ENCODE peak calls at places on chromosomes 2 and 18, in six cellular contexts. P is iPS-NIHi11; C is M059J; N is NCI-H2171; I is CD8-positive, alpha-beta T cell; H is type B pancreatic cell. U is an unnamed sample.

GRCh38 chr2:27306657-27307544 is 1.3 kb downstream of the UCN start:
- DNase-seq in P (peak), C (no peak), N (peak), I (no peak), H (no peak), U (no peak)

GRCh38 chr2:120395686-120396518 is 50.0 kb downstream of the INHBB start:
- DNase-seq in P (peak), C (no peak), N (peak), I (no peak), H (peak), U (no peak)

GRCh38 chr18:13885009-13885408 is 30.3 kb downstream of the MC2R start:
- DNase-seq in P (no peak), C (no peak), N (no peak), I (no peak), H (no peak), U (no peak)

GRCh38 chr2:16218161-16218560 is 277.8 kb downstream of the MYCN start:
- DNase-seq in P (no peak), C (no peak), N (no peak), I (no peak), H (no peak), U (no peak)

GRCh38 chr2:100242891-100243670 is 79.2 kb downstream of the LONRF2 start:
- DNase-seq in P (peak), C (peak), N (no peak), I (peak), H (no peak), U (peak)

GRCh38 chr2:105827351-105828096 is 82.8 kb downstream of the NCK2 start:
- DNase-seq in P (no peak), C (no peak), N (no peak), I (no peak), H (no peak), U (no peak)

GRCh38 chr2:241161646-241162281 is 11.5 kb downstream of the PPP1R7 start:
- DNase-seq in P (no peak), C (peak), N (no peak), I (no peak), H (no peak), U (peak)

GRCh38 chr2:64645014-64645418 is 8.7 kb downstream of the SERTAD2 start:
- DNase-seq in P (peak), C (peak), N (peak), I (no peak), H (no peak), U (peak)

GRCh38 chr2:8477511-8478132 is 204.2 kb upstream of the ID2 start:
- DNase-seq in P (no peak), C (peak), N (no peak), I (no peak), H (no peak), U (no peak)

GRCh38 chr2:53600835-53601234 is 166.8 kb upstream of the CHAC2 start:
- DNase-seq in P (no peak), C (peak), N (peak), I (no peak), H (no peak), U (peak)

GRCh38 chr2:74502720-74503505 is 3.5 kb upstream of the LBX2 start:
- DNase-seq in P (peak), C (peak), N (no peak), I (no peak), H (no peak), U (peak)